ENCODE peak calls at places on chromosomes 1 and 21, in five cellular contexts. One of them, this sample, is unnamed.

GRCh38 chr1:2070800-2071530 is 20.8 kb downstream of the PRKCZ start:
- DNase-seq in LHCN-M2: no peak
- DNase-seq in GM13976: no peak
- DNase-seq in HTR-8/SVneo: no peak
- DNase-seq in omental fat pad: no peak
- DNase-seq in this sample: no peak

GRCh38 chr1:177825276-177825903 is 144.5 kb downstream of the SEC16B start:
- DNase-seq in LHCN-M2: no peak
- DNase-seq in HTR-8/SVneo: no peak
- DNase-seq in omental fat pad: no peak
- DNase-seq in GM13976: no peak
- DNase-seq in this sample: no peak

GRCh38 chr1:217889401-217889800 is 258.3 kb downstream of the SPATA17 start:
- DNase-seq in HTR-8/SVneo: no peak
- DNase-seq in GM13976: no peak
- DNase-seq in LHCN-M2: no peak
- DNase-seq in omental fat pad: no peak
- DNase-seq in this sample: no peak

GRCh38 chr1:235806128-235806527 is 60.6 kb downstream of the LYST start:
- DNase-seq in GM13976: no peak
- DNase-seq in LHCN-M2: no peak
- DNase-seq in omental fat pad: no peak
- DNase-seq in HTR-8/SVneo: no peak
- DNase-seq in this sample: no peak

GRCh38 chr1:40818264-40818961 is 34.8 kb downstream of the KCNQ4 start:
- DNase-seq in LHCN-M2: no peak
- DNase-seq in HTR-8/SVneo: no peak
- DNase-seq in GM13976: peak; percentile 93
- DNase-seq in omental fat pad: peak; percentile 56
- DNase-seq in this sample: no peak

GRCh38 chr1:185016880-185017279 is 28.5 kb upstream of the RNF2 start:
- DNase-seq in GM13976: no peak
- DNase-seq in HTR-8/SVneo: no peak
- DNase-seq in LHCN-M2: no peak
- DNase-seq in omental fat pad: no peak
- DNase-seq in this sample: no peak

GRCh38 chr1:86758570-86758969 is 54.2 kb downstream of the SH3GLB1 start:
- DNase-seq in omental fat pad: no peak
- DNase-seq in HTR-8/SVneo: no peak
- DNase-seq in GM13976: no peak
- DNase-seq in LHCN-M2: no peak
- DNase-seq in this sample: no peak

GRCh38 chr21:45977396-45977795 is 4.2 kb upstream of the COL6A1 start:
- DNase-seq in LHCN-M2: no peak
- DNase-seq in HTR-8/SVneo: no peak
- DNase-seq in GM13976: no peak
- DNase-seq in omental fat pad: no peak
- DNase-seq in this sample: no peak

GRCh38 chr1:238681021-238681420 is 705.3 kb upstream of the CHRM3 start:
- DNase-seq in HTR-8/SVneo: no peak
- DNase-seq in GM13976: no peak
- DNase-seq in LHCN-M2: peak; percentile 43
- DNase-seq in omental fat pad: no peak
- DNase-seq in this sample: no peak

GRCh38 chr1:4379451-4380175 is 274.8 kb upstream of the AJAP1 start:
- DNase-seq in LHCN-M2: no peak
- DNase-seq in HTR-8/SVneo: peak; percentile 26
- DNase-seq in GM13976: no peak
- DNase-seq in omental fat pad: no peak
- DNase-seq in this sample: no peak

GRCh38 chr1:185719021-185719420 is 15.2 kb upstream of the HMCN1 start:
- DNase-seq in LHCN-M2: peak; percentile 97
- DNase-seq in HTR-8/SVneo: peak; percentile 24
- DNase-seq in omental fat pad: no peak
- DNase-seq in GM13976: no peak
- DNase-seq in this sample: peak; percentile 80

GRCh38 chr1:157558119-157558518 is 5.8 kb upstream of the FCRL5 start:
- DNase-seq in omental fat pad: no peak
- DNase-seq in HTR-8/SVneo: no peak
- DNase-seq in LHCN-M2: no peak
- DNase-seq in GM13976: no peak
- DNase-seq in this sample: no peak

GRCh38 chr1:109625176-109625575 is 5.5 kb downstream of the AMPD2 start:
- DNase-seq in GM13976: no peak
- DNase-seq in LHCN-M2: no peak
- DNase-seq in HTR-8/SVneo: no peak
- DNase-seq in omental fat pad: no peak
- DNase-seq in this sample: no peak

GRCh38 chr1:151158311-151158710 is 1.9 kb downstream of the TNFAIP8L2 start:
- DNase-seq in LHCN-M2: no peak
- DNase-seq in GM13976: no peak
- DNase-seq in HTR-8/SVneo: no peak
- DNase-seq in omental fat pad: no peak
- DNase-seq in this sample: no peak

GRCh38 chr1:160322831-160323230 is 20.2 kb downstream of the COPA start:
- DNase-seq in GM13976: no peak
- DNase-seq in LHCN-M2: no peak
- DNase-seq in HTR-8/SVneo: no peak
- DNase-seq in omental fat pad: no peak
- DNase-seq in this sample: no peak

GRCh38 chr1:246793331-246793890 is 69.2 kb downstream of the SCCPDH start:
- DNase-seq in omental fat pad: no peak
- DNase-seq in HTR-8/SVneo: no peak
- DNase-seq in GM13976: no peak
- DNase-seq in LHCN-M2: no peak
- DNase-seq in this sample: no peak

GRCh38 chr1:24111264-24111997 is 504 bp downstream of the MYOM3 start:
- DNase-seq in GM13976: no peak
- DNase-seq in HTR-8/SVneo: no peak
- DNase-seq in LHCN-M2: peak; percentile 36
- DNase-seq in omental fat pad: no peak
- DNase-seq in this sample: no peak

GRCh38 chr1:75083848-75084514 is 50.2 kb upstream of the LHX8 start:
- DNase-seq in omental fat pad: no peak
- DNase-seq in GM13976: no peak
- DNase-seq in HTR-8/SVneo: no peak
- DNase-seq in LHCN-M2: no peak
- DNase-seq in this sample: no peak

GRCh38 chr1:119652587-119652986 is 4.5 kb upstream of the ZNF697 start:
- DNase-seq in HTR-8/SVneo: no peak
- DNase-seq in GM13976: no peak
- DNase-seq in LHCN-M2: no peak
- DNase-seq in omental fat pad: no peak
- DNase-seq in this sample: no peak

GRCh38 chr1:17438977-17439249 is 564 bp downstream of the RCC2 start:
- DNase-seq in omental fat pad: no peak
- DNase-seq in GM13976: no peak
- DNase-seq in LHCN-M2: no peak
- DNase-seq in HTR-8/SVneo: no peak
- DNase-seq in this sample: no peak

GRCh38 chr1:216997831-216998230 is 274.6 kb upstream of the ESRRG start:
- DNase-seq in omental fat pad: no peak
- DNase-seq in GM13976: no peak
- DNase-seq in HTR-8/SVneo: no peak
- DNase-seq in LHCN-M2: no peak
- DNase-seq in this sample: no peak

GRCh38 chr1:154557939-154558609 is 388 bp downstream of the UBE2Q1 start:
- DNase-seq in HTR-8/SVneo: no peak
- DNase-seq in omental fat pad: no peak
- DNase-seq in LHCN-M2: no peak
- DNase-seq in GM13976: peak; percentile 54
- DNase-seq in this sample: no peak

GRCh38 chr1:24308365-24309015 is 10.7 kb upstream of the GRHL3 start:
- DNase-seq in omental fat pad: no peak
- DNase-seq in HTR-8/SVneo: no peak
- DNase-seq in LHCN-M2: no peak
- DNase-seq in GM13976: no peak
- DNase-seq in this sample: no peak

GRCh38 chr1:65486613-65487012 is 66.1 kb downstream of the LEPR start:
- DNase-seq in omental fat pad: no peak
- DNase-seq in LHCN-M2: no peak
- DNase-seq in HTR-8/SVneo: no peak
- DNase-seq in GM13976: no peak
- DNase-seq in this sample: no peak

GRCh38 chr1:20981903-20982695 is 194.6 kb downstream of the EIF4G3 start:
- DNase-seq in omental fat pad: no peak
- DNase-seq in HTR-8/SVneo: peak; percentile 10
- DNase-seq in GM13976: no peak
- DNase-seq in LHCN-M2: peak; percentile 44
- DNase-seq in this sample: no peak

GRCh38 chr1:201718346-201719202 is 110.4 kb upstream of the IPO9 start:
- DNase-seq in HTR-8/SVneo: no peak
- DNase-seq in omental fat pad: no peak
- DNase-seq in GM13976: no peak
- DNase-seq in LHCN-M2: peak; percentile 32
- DNase-seq in this sample: no peak

GRCh38 chr1:165629848-165630628 is 996 bp upstream of the MGST3 start:
- DNase-seq in LHCN-M2: no peak
- DNase-seq in GM13976: no peak
- DNase-seq in HTR-8/SVneo: no peak
- DNase-seq in omental fat pad: no peak
- DNase-seq in this sample: no peak

GRCh38 chr1:89175601-89176256 is at the start of gene GBP7:
- DNase-seq in HTR-8/SVneo: no peak
- DNase-seq in LHCN-M2: no peak
- DNase-seq in omental fat pad: no peak
- DNase-seq in GM13976: no peak
- DNase-seq in this sample: no peak

GRCh38 chr21:33360281-33360680 is 35.5 kb downstream of the IFNAR1 start:
- DNase-seq in omental fat pad: no peak
- DNase-seq in LHCN-M2: no peak
- DNase-seq in HTR-8/SVneo: no peak
- DNase-seq in GM13976: no peak
- DNase-seq in this sample: no peak

GRCh38 chr1:49111931-49112330 is 335.2 kb upstream of the BEND5 start:
- DNase-seq in omental fat pad: no peak
- DNase-seq in LHCN-M2: no peak
- DNase-seq in GM13976: no peak
- DNase-seq in HTR-8/SVneo: no peak
- DNase-seq in this sample: no peak

This sample was measured in GOT3.